ENCODE peak calls at places on chromosome 6, in four cellular contexts. M is tibial artery; A is CD8-positive, alpha-beta T cell; Y is cardiac fibroblast. V is an unnamed sample.

GRCh38 chr6:75755704-75756103 is 6.7 kb downstream of the MYO6 start:
- DNase-seq in Y (peak; percentile 9), A (no peak), M (no peak), V (peak; percentile 33)

GRCh38 chr6:38517005-38517404 is 122.7 kb downstream of the BTBD9 start:
- DNase-seq in A (no peak), Y (no peak), M (no peak), V (peak; percentile 37)

GRCh38 chr6:122806290-122806689 is 17.2 kb downstream of the SMPDL3A start:
- DNase-seq in Y (peak; percentile 71), M (no peak), A (no peak), V (peak; percentile 30)

GRCh38 chr6:37103169-37104039 is 66.5 kb upstream of the PIM1 start:
- DNase-seq in A (no peak), Y (peak; percentile 55), M (peak; percentile 51), V (peak; percentile 38)

GRCh38 chr6:4125933-4126864 is 9.2 kb downstream of the ECI2 start:
- DNase-seq in Y (peak; percentile 87), M (no peak), A (no peak), V (peak; percentile 95)

GRCh38 chr6:144613859-144614258 is 328.7 kb downstream of the UTRN start:
- DNase-seq in A (no peak), M (no peak), Y (no peak), V (no peak)

GRCh38 chr6:26243742-26244141 is 121.3 kb upstream of the BTN3A2 start:
- DNase-seq in A (no peak), Y (no peak), M (no peak), V (no peak)

GRCh38 chr6:73129653-73130443 is 95.4 kb downstream of the KHDC1L start:
- DNase-seq in A (peak; percentile 54), M (peak; percentile 74), Y (peak; percentile 80), V (peak; percentile 80)

GRCh38 chr6:166584046-166584679 is 2.3 kb downstream of the RAMACL start:
- DNase-seq in A (no peak), Y (no peak), M (no peak), V (no peak)

GRCh38 chr6:132910759-132911158 is 96.4 kb downstream of the RPS12 start:
- DNase-seq in Y (no peak), M (no peak), A (no peak), V (no peak)

GRCh38 chr6:99334526-99335127 is 14.8 kb downstream of the FAXC start:
- DNase-seq in A (no peak), Y (peak; percentile 63), M (no peak), V (peak; percentile 84)

GRCh38 chr6:139699335-139699734 is 324.9 kb upstream of the CITED2 start:
- DNase-seq in Y (peak; percentile 74), M (peak; percentile 34), A (no peak), V (peak; percentile 71)

GRCh38 chr6:41599015-41599835 is 39.0 kb upstream of the MDFI start:
- DNase-seq in A (no peak), Y (no peak), M (no peak), V (no peak)

GRCh38 chr6:84848960-84849359 is 84.6 kb upstream of the TBX18 start:
- DNase-seq in M (no peak), Y (no peak), A (no peak), V (no peak)

GRCh38 chr6:21230536-21230935 is 363.0 kb upstream of the SOX4 start:
- DNase-seq in Y (no peak), A (no peak), M (no peak), V (no peak)

GRCh38 chr6:26251354-26252081 is 113.5 kb upstream of the BTN3A2 start:
- DNase-seq in A (peak; percentile 16), M (no peak), Y (peak; percentile 95), V (peak; percentile 95)

GRCh38 chr6:143408151-143408786 is 42.2 kb downstream of the ADAT2 start:
- DNase-seq in M (no peak), A (no peak), Y (no peak), V (no peak)

GRCh38 chr6:64012351-64013060 is 376.9 kb downstream of the PHF3 start:
- DNase-seq in A (no peak), Y (peak; percentile 71), M (no peak), V (peak; percentile 90)

GRCh38 chr6:4687989-4688947 is 87.9 kb upstream of the CDYL start:
- DNase-seq in A (no peak), Y (peak; percentile 71), M (peak; percentile 34), V (peak; percentile 87)

GRCh38 chr6:49257549-49257948 is 205.5 kb downstream of the MMUT start:
- DNase-seq in M (no peak), Y (no peak), A (no peak), V (no peak)

GRCh38 chr6:85594197-85594930 is 706 bp upstream of the SNX14 start:
- DNase-seq in Y (peak; percentile 41), M (peak; percentile 45), A (no peak), V (peak; percentile 43)

GRCh38 chr6:149060300-149060984 is 257.1 kb upstream of the TAB2 start:
- DNase-seq in A (no peak), M (no peak), Y (no peak), V (peak; percentile 39)

GRCh38 chr6:135162678-135163439 is 18.2 kb upstream of the MYB start:
- DNase-seq in M (no peak), A (no peak), Y (peak; percentile 40), V (peak; percentile 47)

GRCh38 chr6:111808493-111808892 is 64.8 kb downstream of the FYN start:
- DNase-seq in A (no peak), Y (no peak), M (no peak), V (no peak)

GRCh38 chr6:133512410-133513016 is 271.4 kb downstream of the EYA4 start:
- DNase-seq in A (no peak), M (peak; percentile 24), Y (peak; percentile 73), V (peak; percentile 82)

GRCh38 chr6:119628691-119629621 is 279.4 kb upstream of the MAN1A1 start:
- DNase-seq in Y (no peak), M (no peak), A (no peak), V (no peak)

GRCh38 chr6:108113557-108114519 is 39.3 kb upstream of the OSTM1 start:
- DNase-seq in Y (peak; percentile 70), A (no peak), M (no peak), V (peak; percentile 71)

GRCh38 chr6:120682145-120682544 is 652.1 kb downstream of the TBC1D32 start:
- DNase-seq in M (no peak), A (no peak), Y (no peak), V (no peak)

GRCh38 chr6:28167068-28167467 is 25.4 kb downstream of the ZKSCAN8 start:
- DNase-seq in A (no peak), M (no peak), Y (peak; percentile 28), V (peak; percentile 36)

GRCh38 chr6:100281471-100281878 is 183.2 kb downstream of the SIM1 start:
- DNase-seq in M (no peak), A (no peak), Y (no peak), V (peak; percentile 23)

GRCh38 chr6:25138697-25139051 is 140.5 kb upstream of the CARMIL1 start:
- DNase-seq in A (no peak), M (no peak), Y (peak; percentile 46), V (peak; percentile 45)

GRCh38 chr6:62615366-62616015 is 329.5 kb upstream of the KHDRBS2 start:
- DNase-seq in M (no peak), Y (no peak), A (no peak), V (no peak)

GRCh38 chr6:62612526-62612925 is 326.5 kb upstream of the KHDRBS2 start:
- DNase-seq in Y (no peak), A (no peak), M (no peak), V (no peak)

GRCh38 chr6:62613920-62614319 is 327.9 kb upstream of the KHDRBS2 start:
- DNase-seq in Y (no peak), A (no peak), M (no peak), V (no peak)

GRCh38 chr6:62614442-62614841 is 328.4 kb upstream of the KHDRBS2 start:
- DNase-seq in M (no peak), Y (no peak), A (no peak), V (no peak)
- TF ChIP-seq CTCF in M (no peak), Y (no peak), A (no peak), V (no peak)

GRCh38 chr6:90268178-90268577 is 28.5 kb downstream of the BACH2 start:
- DNase-seq in M (no peak), Y (no peak), A (no peak), V (no peak)
- H3K4me3 ChIP-seq in M (no peak overlapping the region), Y (no peak overlapping the region), A (no peak overlapping the region), V (no peak overlapping the region)

DNA sequence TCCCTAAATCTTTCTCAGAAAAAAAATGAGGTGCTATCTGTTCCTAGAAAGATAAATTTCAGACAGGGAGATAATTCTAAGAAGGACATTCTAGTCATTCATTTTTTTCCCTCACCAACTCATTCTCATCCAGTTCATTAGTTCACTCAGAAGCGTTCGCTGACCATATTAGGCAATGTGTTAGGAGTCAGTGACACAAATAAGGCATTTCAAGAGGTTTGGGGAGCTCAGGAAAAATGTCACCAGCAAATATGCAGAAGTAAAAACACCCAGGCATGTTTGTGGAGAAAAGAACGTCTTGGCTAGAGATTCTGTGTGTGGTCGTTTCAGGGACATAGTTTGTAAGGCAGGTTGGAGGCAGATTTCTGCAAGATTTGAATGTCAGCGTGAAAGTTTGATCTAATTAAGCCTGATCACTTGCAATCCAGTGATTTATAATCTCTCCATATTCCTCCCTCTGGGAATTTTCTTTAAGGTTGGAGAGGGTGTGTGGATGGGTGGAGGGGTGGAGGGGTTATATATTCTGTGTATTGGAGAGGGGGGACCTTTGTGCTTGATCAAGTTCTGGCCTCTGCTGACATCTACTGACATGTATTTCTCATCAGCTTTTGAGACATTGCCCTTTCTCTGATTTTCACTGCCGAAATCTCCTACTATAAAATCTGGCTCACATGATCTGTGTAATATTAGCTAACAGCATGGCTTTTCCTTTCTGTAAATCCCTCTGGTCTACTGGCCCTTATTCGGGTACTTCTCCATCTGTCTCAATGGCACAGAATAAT is 3.6 kb downstream of the MYCT1 start:
- DNase-seq in A (no peak), M (no peak), Y (no peak), V (peak; percentile 25)
- TF ChIP-seq CTCF in A (no peak), M (no peak), Y (no peak), V (peak; percentile 7)

GRCh38 chr6:156791261-156791850 is 14.2 kb downstream of the ARID1B start:
- DNase-seq in Y (peak; percentile 87), M (no peak), A (no peak), V (peak; percentile 92)
- H3K4me3 ChIP-seq in Y (no peak overlapping the region), M (no peak overlapping the region), A (no peak overlapping the region), V (peak overlapping the region; percentile 6)

DNA sequence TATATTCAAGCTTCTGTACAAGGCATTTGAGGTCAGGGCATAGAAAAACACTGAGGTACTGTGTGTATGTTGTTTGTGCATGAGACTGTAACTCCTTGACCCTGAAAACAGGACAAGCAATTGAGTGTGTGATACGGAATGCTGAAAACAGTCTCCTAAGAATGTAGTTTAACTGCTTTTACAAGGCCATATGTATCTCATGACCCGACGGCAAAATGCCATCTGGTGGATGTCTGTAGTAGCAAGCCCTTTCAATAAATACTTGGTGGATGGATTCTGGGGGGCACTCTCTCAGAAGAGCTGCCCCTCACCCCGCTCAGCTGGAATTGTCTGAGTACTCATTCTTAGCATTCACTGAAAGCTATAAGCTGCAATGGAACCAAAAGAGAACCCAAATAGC is 69.3 kb upstream of the EYS start:
- DNase-seq in Y (no peak), M (no peak), A (no peak), V (peak; percentile 13)
- TF ChIP-seq CTCF in Y (no peak), M (no peak), A (no peak), V (no peak)

GRCh38 chr6:127457444-127458064 is 1.6 kb downstream of the KIAA0408 start:
- DNase-seq in M (no peak), A (no peak), Y (peak; percentile 92), V (peak; percentile 95)
- H3K4me3 ChIP-seq in M (peak overlapping the region; percentile 53), A (no peak overlapping the region), Y (no peak overlapping the region), V (peak overlapping the region; percentile 3)

GRCh38 chr6:701696-702479 is 8.9 kb upstream of the EXOC2 start:
- DNase-seq in M (no peak), Y (no peak), A (no peak), V (no peak)
- TF ChIP-seq CTCF in M (no peak), Y (no peak), A (no peak), V (peak; percentile 36)